ENCODE peak calls at places on chromosomes 13 and 19, in five cellular contexts. T is heart right ventricle, S is HCT116, Y is OCI-LY7, Z is trophoblast cell. F is an unnamed sample.

GRCh38 chr19:55596304-55596703 is 3.0 kb downstream of the FIZ1 start:
- DNase-seq in S (no peak), T (no peak), Z (no peak), Y (no peak), F (no peak)

GRCh38 chr13:38684714-38685113 is 2.2 kb upstream of the FREM2 start:
- DNase-seq in S (no peak), Y (no peak), T (no peak), Z (peak), F (no peak)

GRCh38 chr13:43206858-43207257 is 183.5 kb downstream of the DNAJC15 start:
- DNase-seq in T (no peak), S (no peak), Y (no peak), Z (no peak), F (no peak)

GRCh38 chr13:45391926-45392325 is 26.2 kb downstream of the SLC25A30 start:
- DNase-seq in S (no peak), Y (no peak), T (no peak), Z (no peak), F (no peak)

GRCh38 chr13:109256866-109257760 is 529.3 kb downstream of the IRS2 start:
- DNase-seq in S (peak), Z (peak), Y (no peak), T (peak), F (peak)

GRCh38 chr13:106916329-106916728 is 348.4 kb upstream of the ARGLU1 start:
- DNase-seq in Z (no peak), Y (no peak), T (no peak), S (no peak), F (no peak)

GRCh38 chr19:51702754-51703654 is 9.9 kb downstream of the SPACA6 start:
- DNase-seq in S (no peak), Y (no peak), Z (peak), T (peak), F (peak)

GRCh38 chr19:3782903-3783302 is 3.3 kb downstream of the MATK start:
- DNase-seq in T (no peak), Y (no peak), Z (no peak), S (no peak), F (no peak)

GRCh38 chr19:45884682-45885555 is 1.0 kb downstream of the IRF2BP1 start:
- DNase-seq in Y (no peak), Z (peak), S (no peak), T (no peak), F (no peak)

GRCh38 chr13:112869202-112870061 is 99.6 kb upstream of the MCF2L start:
- DNase-seq in Y (no peak), Z (no peak), S (no peak), T (no peak), F (no peak)

GRCh38 chr19:482186-483041 is 13.9 kb upstream of the MADCAM1 start:
- DNase-seq in Y (no peak), S (no peak), T (no peak), Z (no peak), F (no peak)

GRCh38 chr13:62643007-62643483 is 1227.4 kb upstream of the PCDH20 start:
- DNase-seq in T (no peak), S (peak), Z (peak), Y (no peak), F (no peak)

GRCh38 chr13:23687614-23688013 is 117.4 kb downstream of the TNFRSF19 start:
- DNase-seq in S (no peak), T (no peak), Y (no peak), Z (no peak), F (no peak)

GRCh38 chr13:25046985-25047660 is 48.8 kb upstream of the PABPC3 start:
- DNase-seq in S (no peak), Z (peak), Y (no peak), T (no peak), F (no peak)

GRCh38 chr19:6664916-6665315 is 5.0 kb downstream of the TNFSF14 start:
- DNase-seq in Z (no peak), Y (no peak), S (no peak), T (no peak), F (no peak)

GRCh38 chr13:112809332-112810310 is 119.8 kb downstream of the ATP11A start:
- DNase-seq in Y (no peak), Z (peak), S (no peak), T (no peak), F (no peak)

GRCh38 chr13:98856983-98857382 is 104.5 kb upstream of the SLC15A1 start:
- DNase-seq in Y (no peak), S (no peak), T (no peak), Z (no peak), F (no peak)

GRCh38 chr19:5585461-5586299 is 17.9 kb upstream of the TINCR start:
- DNase-seq in Z (no peak), S (no peak), T (peak), Y (no peak), F (peak)

GRCh38 chr19:17089238-17089637 is 13.7 kb downstream of the MYO9B start:
- DNase-seq in S (no peak), T (no peak), Z (no peak), Y (no peak), F (no peak)

GRCh38 chr13:49246850-49247721 is 639 bp upstream of the CDADC1 start:
- DNase-seq in Y (no peak), S (no peak), Z (no peak), T (no peak), F (no peak)

GRCh38 chr13:20134732-20135131 is 26.1 kb downstream of the GJA3 start:
- DNase-seq in Y (no peak), T (no peak), Z (no peak), S (no peak), F (no peak)

GRCh38 chr13:40116008-40116407 is 460.5 kb downstream of the COG6 start:
- DNase-seq in Y (no peak), Z (peak), T (peak), S (peak), F (peak)

GRCh38 chr19:3692141-3693029 is 7.9 kb downstream of the PIP5K1C start:
- DNase-seq in S (no peak), Y (peak), Z (peak), T (no peak), F (no peak)

GRCh38 chr19:46639356-46640061 is 3.5 kb upstream of the GNG8 start:
- DNase-seq in Y (no peak), S (no peak), T (peak), Z (peak), F (no peak)

GRCh38 chr13:27182844-27183497 is 11.4 kb upstream of the USP12 start:
- DNase-seq in Y (no peak), S (peak), Z (peak), T (peak), F (peak)

GRCh38 chr19:18322759-18323460 is at the start of gene LSM4:
- DNase-seq in S (peak), Y (peak), Z (peak), T (peak), F (peak)

GRCh38 chr13:78758549-78758948 is 99.6 kb upstream of the OBI1 start:
- DNase-seq in Y (no peak), S (no peak), Z (no peak), T (no peak), F (no peak)

GRCh38 chr13:23432589-23432988 is 913 bp downstream of the SACS start:
- DNase-seq in T (no peak), Z (no peak), S (no peak), Y (no peak), F (no peak)

GRCh38 chr19:41606215-41606837 is 20.5 kb downstream of the CEACAM4 start:
- DNase-seq in T (no peak), S (no peak), Z (no peak), Y (no peak), F (no peak)

GRCh38 chr13:31756346-31756745 is 17.0 kb downstream of the RXFP2 start:
- DNase-seq in T (no peak), S (no peak), Z (peak), Y (no peak), F (no peak)

GRCh38 chr13:103815619-103816018 is 749.4 kb upstream of the SLC10A2 start:
- DNase-seq in S (no peak), T (no peak), Y (no peak), Z (no peak), F (no peak)

GRCh38 chr13:97028441-97029299 is 34.4 kb upstream of the OXGR1 start:
- DNase-seq in T (peak), S (peak), Y (peak), Z (peak), F (peak)

GRCh38 chr19:37914908-37915307 is 7.9 kb downstream of the SIPA1L3 start:
- DNase-seq in Z (no peak), T (no peak), S (no peak), Y (peak), F (no peak)

GRCh38 chr13:97892717-97893116 is 60.8 kb upstream of the IPO5 start:
- DNase-seq in T (no peak), S (no peak), Y (no peak), Z (peak), F (no peak)

GRCh38 chr13:112106467-112107141 is 39.7 kb downstream of the SOX1 start:
- DNase-seq in Z (no peak), S (no peak), Y (no peak), T (no peak), F (no peak)

GRCh38 chr19:45162464-45163143 is 1.8 kb upstream of the NKPD1 start:
- DNase-seq in T (no peak), S (no peak), Z (no peak), Y (no peak), F (no peak)

GRCh38 chr13:35210234-35210633 is 266.3 kb downstream of the MAB21L1 start:
- DNase-seq in S (no peak), Y (no peak), T (no peak), Z (no peak), F (no peak)

GRCh38 chr19:42253245-42254082 is 1.5 kb downstream of the ERF start:
- DNase-seq in S (no peak), Y (peak), Z (peak), T (peak), F (peak)

GRCh38 chr13:30870916-30871712 is 35.0 kb upstream of the MEDAG start:
- DNase-seq in Y (no peak), T (no peak), Z (no peak), S (no peak), F (no peak)

GRCh38 chr19:14561832-14562351 is 10.0 kb downstream of the NDUFB7 start:
- DNase-seq in S (no peak), Y (no peak), T (peak), Z (peak), F (no peak)

GRCh38 chr13:110433014-110433413 is 125.9 kb downstream of the COL4A2 start:
- DNase-seq in T (peak), S (no peak), Z (no peak), Y (no peak), F (no peak)
- H3K27ac ChIP-seq in T (no peak), S (no peak), Z (no peak), Y (no peak), F (no peak)

GRCh38 chr19:29401712-29402421 is 123.9 kb upstream of the VSTM2B start:
- DNase-seq in Y (no peak), S (no peak), Z (no peak), T (no peak), F (no peak)

GRCh38 chr19:29409121-29409862 is 116.5 kb upstream of the VSTM2B start:
- DNase-seq in T (no peak), S (no peak), Z (no peak), Y (no peak), F (no peak)

GRCh38 chr19:29404951-29405727 is 120.7 kb upstream of the VSTM2B start:
- DNase-seq in S (no peak), T (no peak), Y (no peak), Z (peak), F (no peak)

GRCh38 chr19:29404015-29404414 is 121.8 kb upstream of the VSTM2B start:
- DNase-seq in T (no peak), S (no peak), Z (no peak), Y (no peak), F (no peak)

GRCh38 chr19:29405728-29405995 is 120.1 kb upstream of the VSTM2B start:
- DNase-seq in Y (no peak), Z (no peak), S (no peak), T (no peak), F (no peak)
- H3K27ac ChIP-seq in Y (no peak), Z (no peak), S (no peak), T (no peak), F (peak)

GRCh38 chr13:50421457-50422130 is 406.4 kb downstream of the KCNRG start:
- DNase-seq in Y (no peak), Z (no peak), S (no peak), T (no peak), F (no peak)
- H3K27ac ChIP-seq in Y (no peak), Z (no peak), S (no peak), T (peak), F (no peak)

GRCh38 chr13:100490692-100491091 is 97.9 kb downstream of the GGACT start:
- DNase-seq in T (no peak), S (peak), Y (no peak), Z (no peak), F (no peak)

GRCh38 chr13:100483836-100484381 is 104.7 kb downstream of the GGACT start:
- DNase-seq in T (no peak), S (no peak), Y (no peak), Z (no peak), F (no peak)

GRCh38 chr13:100485265-100485664 is 103.3 kb downstream of the GGACT start:
- DNase-seq in T (no peak), S (no peak), Z (no peak), Y (no peak), F (no peak)

DNA sequence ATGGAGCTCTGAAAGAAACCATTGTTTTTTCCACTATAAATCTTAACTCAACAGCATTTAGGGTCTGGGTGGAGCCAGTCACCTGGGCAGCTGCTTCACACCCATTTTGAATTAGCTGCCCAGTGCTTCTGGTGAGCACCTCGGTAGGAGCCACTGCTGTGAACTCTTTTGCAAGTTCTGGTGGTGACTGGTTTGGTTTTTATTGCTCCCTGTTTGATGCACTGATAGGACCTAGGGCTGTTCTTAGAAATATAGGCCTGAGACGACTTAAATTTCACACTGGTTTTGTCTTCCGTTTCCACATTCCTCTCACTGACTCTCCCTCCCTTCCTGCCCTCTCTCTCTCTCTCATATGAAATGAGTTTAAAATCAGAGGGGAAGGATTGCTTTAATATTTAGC is 103.9 kb downstream of the GGACT start:
- DNase-seq in S (no peak), Y (no peak), Z (no peak), T (no peak), F (no peak)
- H3K27ac ChIP-seq in S (no peak), Y (no peak), Z (no peak), T (no peak), F (no peak)

GRCh38 chr19:12913871-12914690 is 5.0 kb downstream of the SYCE2 start:
- DNase-seq in T (no peak), Y (peak), S (no peak), Z (no peak), F (peak)
- H3K27ac ChIP-seq in T (peak), Y (no peak), S (no peak), Z (no peak), F (peak)

GRCh38 chr19:56960959-56961622 is 120.6 kb upstream of the PEG3 start:
- DNase-seq in Z (peak), T (no peak), Y (no peak), S (no peak), F (no peak)
- H3K27ac ChIP-seq in Z (peak), T (no peak), Y (no peak), S (no peak), F (no peak)

DNA sequence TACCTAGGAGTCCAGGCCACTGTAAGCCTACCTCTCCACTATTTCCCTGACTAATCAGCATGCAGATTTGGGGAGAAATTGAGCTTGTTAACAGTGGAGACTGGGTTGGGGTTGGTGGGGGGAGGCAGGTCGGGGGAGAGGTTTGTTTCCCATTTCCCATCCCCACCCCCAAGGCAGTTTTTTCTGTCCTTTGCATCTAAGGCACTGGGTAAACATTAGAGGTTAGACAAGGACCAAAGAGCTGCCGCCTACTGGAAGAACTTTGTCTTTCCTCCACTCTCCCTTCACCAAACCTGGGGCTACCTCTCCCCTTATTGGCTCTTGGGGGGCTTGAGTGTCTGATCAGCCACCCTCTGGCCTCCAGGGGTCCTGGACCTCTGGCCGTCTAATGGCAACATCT is 953 bp downstream of the KCNN4 start:
- DNase-seq in T (no peak), S (no peak), Y (peak), Z (no peak), F (no peak)
- H3K27ac ChIP-seq in T (no peak), S (peak), Y (peak), Z (peak), F (no peak)